ENCODE peak calls at places on chromosomes 4 and X, in five cellular contexts. K is K562, Y is astrocyte of the cerebellum, U is lower leg skin, Z is foreskin fibroblast. I is an unnamed sample.

GRCh38 chr4:95693594-95693993 is 144.8 kb upstream of the UNC5C start:
- DNase-seq in U (no peak), K (no peak), Y (no peak), Z (no peak), I (no peak)

GRCh38 chr4:73899321-73899720 is 30.1 kb downstream of the CXCL1 start:
- DNase-seq in Z (no peak), K (no peak), Y (no peak), U (no peak), I (no peak)

GRCh38 chrX:50691820-50692219 is 122.2 kb downstream of the SHROOM4 start:
- DNase-seq in K (peak; percentile 35), U (no peak), Y (peak; percentile 18), Z (peak; percentile 24), I (peak; percentile 5)

GRCh38 chr4:1583051-1583785 is 100.9 kb downstream of the FAM53A start:
- DNase-seq in Z (no peak), K (no peak), Y (no peak), U (no peak), I (no peak)

GRCh38 chrX:71492086-71493065 is 40.5 kb upstream of the OGT start:
- DNase-seq in K (no peak), Z (peak; percentile 60), Y (peak; percentile 13), U (peak; percentile 25), I (no peak)

GRCh38 chr4:89838005-89838404 is 1.0 kb upstream of the SNCA start:
- DNase-seq in Y (no peak), K (peak; percentile 19), U (no peak), Z (peak; percentile 31), I (no peak)

GRCh38 chrX:46554942-46555341 is 9.7 kb upstream of the ZNF674 start:
- DNase-seq in Y (no peak), U (no peak), Z (peak; percentile 58), K (no peak), I (no peak)

GRCh38 chr4:54296548-54297203 is 67.6 kb downstream of the PDGFRA start:
- DNase-seq in Z (no peak), K (no peak), U (no peak), Y (no peak), I (no peak)

GRCh38 chr4:140037353-140038030 is 116.5 kb downstream of the MAML3 start:
- DNase-seq in K (no peak), Z (peak; percentile 90), Y (peak; percentile 84), U (no peak), I (no peak)

GRCh38 chrX:110450050-110450449 is 91.4 kb downstream of the RTL9 start:
- DNase-seq in Y (peak; percentile 58), Z (peak; percentile 80), U (peak; percentile 66), K (peak; percentile 64), I (no peak)

GRCh38 chr4:5510506-5510905 is 197.9 kb downstream of the EVC2 start:
- DNase-seq in Y (no peak), K (no peak), Z (no peak), U (no peak), I (no peak)

GRCh38 chr4:123748806-123749205 is 352.2 kb downstream of the SPRY1 start:
- DNase-seq in U (no peak), K (no peak), Y (no peak), Z (no peak), I (no peak)

GRCh38 chr4:175405961-175406360 is 406.1 kb downstream of the GPM6A start:
- DNase-seq in U (no peak), Z (no peak), Y (no peak), K (no peak), I (no peak)

GRCh38 chr4:140238353-140239041 is 84.5 kb upstream of the MAML3 start:
- DNase-seq in Z (peak; percentile 98), Y (peak; percentile 33), K (no peak), U (peak; percentile 85), I (peak; percentile 90)

GRCh38 chr4:128528793-128529553 is 241.4 kb upstream of the PGRMC2 start:
- DNase-seq in K (no peak), U (peak; percentile 68), Y (peak; percentile 89), Z (peak; percentile 95), I (peak; percentile 90)

GRCh38 chr4:119116925-119117900 is 18.4 kb upstream of the MYOZ2 start:
- DNase-seq in U (no peak), Y (no peak), Z (peak; percentile 61), K (no peak), I (no peak)

GRCh38 chr4:147550626-147551250 is 66.5 kb upstream of the TMEM184C start:
- DNase-seq in U (no peak), K (no peak), Z (peak; percentile 82), Y (peak; percentile 34), I (no peak)

GRCh38 chr4:139555705-139556070 is 331 bp downstream of the SETD7 start:
- DNase-seq in Y (no peak), Z (peak; percentile 72), U (no peak), K (no peak), I (no peak)

GRCh38 chr4:89915937-89916336 is 21.3 kb downstream of the MMRN1 start:
- DNase-seq in U (no peak), K (no peak), Y (no peak), Z (no peak), I (no peak)

GRCh38 chr4:58760737-58761136 is 1650.6 kb upstream of the IGFBP7 start:
- DNase-seq in Y (no peak), K (no peak), U (no peak), Z (no peak), I (no peak)

GRCh38 chr4:163161536-163162205 is 5.0 kb downstream of the NAF1 start:
- DNase-seq in K (no peak), Y (no peak), U (no peak), Z (peak; percentile 77), I (peak; percentile 68)

GRCh38 chr4:123379392-123379791 is 17.2 kb upstream of the SPRY1 start:
- DNase-seq in Y (no peak), U (no peak), K (no peak), Z (no peak), I (no peak)

GRCh38 chrX:150763810-150764209 is 70.6 kb downstream of the MTMR1 start:
- DNase-seq in U (no peak), Z (no peak), Y (no peak), K (no peak), I (no peak)

GRCh38 chrX:1487401-1487800 is 34.7 kb upstream of the ASMTL start:
- DNase-seq in Z (no peak), Y (no peak), K (no peak), U (no peak), I (no peak)

GRCh38 chrX:698246-698645 is 67.7 kb downstream of the SHOX start:
- DNase-seq in U (no peak), Z (peak; percentile 25), K (no peak), Y (no peak), I (no peak)

GRCh38 chr4:176437756-176438155 is 118.0 kb downstream of the SPCS3 start:
- DNase-seq in Z (no peak), Y (no peak), U (no peak), K (no peak), I (no peak)

GRCh38 chrX:276588-277171 is 4.5 kb upstream of the PLCXD1 start:
- DNase-seq in K (peak; percentile 27), Z (peak; percentile 91), U (no peak), Y (no peak), I (no peak)

GRCh38 chr4:156347412-156348075 is 393.9 kb upstream of the CTSO start:
- DNase-seq in K (no peak), Z (peak; percentile 80), Y (no peak), U (no peak), I (peak; percentile 26)

GRCh38 chr4:687048-687974 is 1.6 kb downstream of the SLC49A3 start:
- DNase-seq in Z (peak; percentile 96), K (peak; percentile 95), Y (peak; percentile 28), U (peak; percentile 90), I (peak; percentile 57)

GRCh38 chrX:49192722-49193328 is 6.7 kb upstream of the PRICKLE3 start:
- DNase-seq in U (no peak), Z (peak; percentile 44), K (no peak), Y (no peak), I (no peak)

GRCh38 chrX:105636667-105637066 is 185.7 kb upstream of the NRK start:
- DNase-seq in Z (peak; percentile 15), K (no peak), U (no peak), Y (no peak), I (no peak)

GRCh38 chrX:136170109-136170800 is 22.9 kb downstream of the FHL1 start:
- DNase-seq in U (no peak), K (no peak), Y (no peak), Z (peak; percentile 65), I (no peak)

GRCh38 chr4:136750898-136751297 is 781.4 kb downstream of the PCDH18 start:
- DNase-seq in Y (no peak), U (no peak), K (no peak), Z (peak; percentile 26), I (no peak)

GRCh38 chr4:61332671-61333070 is 132.5 kb downstream of the ADGRL3 start:
- DNase-seq in Z (no peak), Y (no peak), U (no peak), K (no peak), I (no peak)

GRCh38 chr4:2650276-2650675 is 105.9 kb downstream of the TNIP2 start:
- DNase-seq in Z (no peak), Y (no peak), U (no peak), K (no peak), I (no peak)

GRCh38 chr4:2647403-2648158 is 108.6 kb downstream of the TNIP2 start:
- DNase-seq in K (no peak), Z (peak; percentile 29), Y (no peak), U (no peak), I (peak; percentile 22)

GRCh38 chr4:2648159-2648814 is 107.8 kb downstream of the TNIP2 start:
- DNase-seq in U (no peak), Z (no peak), Y (no peak), K (no peak), I (no peak)

GRCh38 chr4:2651546-2651945 is 104.6 kb downstream of the TNIP2 start:
- DNase-seq in U (no peak), K (peak; percentile 20), Y (no peak), Z (no peak), I (no peak)

GRCh38 chr4:2649604-2650114 is 106.5 kb downstream of the TNIP2 start:
- DNase-seq in Z (no peak), U (no peak), K (no peak), Y (no peak), I (no peak)
- TF ChIP-seq CTCF in Z (no peak), U (no peak), K (no peak), Y (no peak), I (no peak)

GRCh38 chrX:11266329-11266830 is 26.8 kb upstream of the AMELX start:
- DNase-seq in Y (no peak), U (no peak), K (peak; percentile 22), Z (no peak), I (no peak)
- H3K4me3 ChIP-seq in Y (no peak overlapping the region), U (no peak overlapping the region), K (peak overlapping the region; percentile 23), Z (no peak overlapping the region), I (no peak overlapping the region)

DNA sequence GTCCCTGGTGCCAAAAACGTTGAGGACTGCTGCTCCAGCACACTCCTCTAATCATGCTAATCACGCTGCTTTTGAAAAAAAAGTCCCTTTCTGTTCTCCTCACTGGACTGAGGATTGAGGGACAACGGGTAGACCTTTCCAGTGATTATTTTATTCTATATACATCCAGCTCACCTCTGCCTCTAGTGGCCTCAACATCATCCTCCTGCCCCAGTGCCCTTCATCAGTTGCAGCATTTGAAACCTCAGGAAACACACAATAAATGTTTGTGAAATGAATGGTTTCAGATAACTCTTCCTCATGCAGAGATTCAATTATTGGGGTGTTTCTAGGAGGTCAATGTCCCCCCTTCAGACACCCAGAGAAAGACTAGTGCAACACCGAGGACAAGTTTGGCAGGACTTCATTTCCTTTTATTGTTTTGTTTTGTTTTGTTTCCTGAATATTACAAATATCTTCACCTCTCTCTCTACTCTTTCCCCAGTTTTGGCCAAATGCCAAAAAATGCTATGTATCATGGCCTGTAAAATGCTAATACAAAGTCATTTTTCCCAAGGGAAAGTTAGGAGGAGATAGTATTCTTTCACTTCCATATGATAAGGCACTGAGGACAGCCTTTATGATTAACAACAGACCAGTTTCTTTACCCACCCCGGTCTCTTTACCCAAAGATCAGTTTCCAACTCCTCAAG is 460.1 kb upstream of the SLIT2 start:
- DNase-seq in U (no peak), K (no peak), Z (peak; percentile 38), Y (no peak), I (peak; percentile 7)
- TF ChIP-seq CTCF in U (no peak), K (no peak), Z (peak; percentile 25), Y (no peak), I (peak; percentile 20)

GRCh38 chr4:47490550-47490949 is 5.5 kb downstream of the ATP10D start:
- DNase-seq in Y (no peak), U (no peak), Z (peak; percentile 22), K (peak; percentile 12), I (peak; percentile 33)
- H3K4me3 ChIP-seq in Y (no peak overlapping the region), U (no peak overlapping the region), Z (no peak overlapping the region), K (no peak overlapping the region), I (no peak overlapping the region)

I was measured in HFF-Myc.